ENCODE peak calls at places on chromosomes 6 and 20, in five cellular contexts. H is mammary epithelial cell, Z is osteoblast, D is IMR-90, B is mesendoderm. E is an unnamed sample.

GRCh38 chr20:57361517-57361916 is 10.5 kb downstream of the RAE1 start:
- DNase-seq in Z (peak; percentile 90), D (peak; percentile 87), B (peak; percentile 16), H (peak; percentile 81), E (no peak)

GRCh38 chr20:11919046-11919445 is 1.4 kb downstream of the BTBD3 start:
- DNase-seq in Z (no peak), D (peak; percentile 47), H (no peak), B (no peak), E (no peak)

GRCh38 chr6:81693212-81693611 is 59.3 kb downstream of the TENT5A start:
- DNase-seq in B (no peak), Z (no peak), H (no peak), D (no peak), E (no peak)

GRCh38 chr20:51335329-51335841 is 207.1 kb downstream of the NFATC2 start:
- DNase-seq in H (peak; percentile 82), Z (peak; percentile 92), D (peak; percentile 100), B (peak; percentile 96), E (peak; percentile 51)

GRCh38 chr20:20443509-20443908 is 75.6 kb downstream of the INSM1 start:
- DNase-seq in H (no peak), Z (no peak), D (no peak), B (no peak), E (no peak)

GRCh38 chr6:132937466-132937906 is 123.1 kb downstream of the RPS12 start:
- DNase-seq in H (peak; percentile 39), D (peak; percentile 44), Z (peak; percentile 42), B (peak; percentile 74), E (peak; percentile 81)

GRCh38 chr20:46872315-46873211 is 22.1 kb upstream of the EYA2 start:
- DNase-seq in B (no peak), H (no peak), D (peak; percentile 72), Z (no peak), E (no peak)

GRCh38 chr20:23092861-23093543 is 6.9 kb upstream of the CD93 start:
- DNase-seq in D (no peak), B (no peak), Z (no peak), H (no peak), E (no peak)

GRCh38 chr6:78436335-78436734 is 431.0 kb upstream of the IRAK1BP1 start:
- DNase-seq in D (peak; percentile 33), B (no peak), Z (no peak), H (peak; percentile 23), E (no peak)

GRCh38 chr6:5088780-5089179 is 3.6 kb downstream of the PPP1R3G start:
- DNase-seq in Z (no peak), D (no peak), B (no peak), H (no peak), E (no peak)

GRCh38 chr6:111939902-111940301 is 66.7 kb upstream of the FYN start:
- DNase-seq in Z (no peak), B (no peak), H (no peak), D (no peak), E (no peak)

GRCh38 chr6:108117427-108118358 is 43.2 kb upstream of the OSTM1 start:
- DNase-seq in B (peak; percentile 72), Z (peak; percentile 90), H (peak; percentile 25), D (peak; percentile 21), E (peak; percentile 61)

GRCh38 chr6:133559926-133560325 is 318.8 kb downstream of the EYA4 start:
- DNase-seq in B (no peak), Z (no peak), D (no peak), H (no peak), E (no peak)

GRCh38 chr6:1251198-1252155 is 60.4 kb upstream of the FOXQ1 start:
- DNase-seq in Z (no peak), H (no peak), D (no peak), B (no peak), E (no peak)

GRCh38 chr6:104984831-104985230 is 27.9 kb downstream of the LIN28B start:
- DNase-seq in D (no peak), H (no peak), Z (no peak), B (no peak), E (no peak)

GRCh38 chr6:2507016-2507415 is 243.7 kb downstream of the MYLK4 start:
- DNase-seq in B (no peak), D (no peak), Z (no peak), H (peak; percentile 67), E (no peak)

DNA sequence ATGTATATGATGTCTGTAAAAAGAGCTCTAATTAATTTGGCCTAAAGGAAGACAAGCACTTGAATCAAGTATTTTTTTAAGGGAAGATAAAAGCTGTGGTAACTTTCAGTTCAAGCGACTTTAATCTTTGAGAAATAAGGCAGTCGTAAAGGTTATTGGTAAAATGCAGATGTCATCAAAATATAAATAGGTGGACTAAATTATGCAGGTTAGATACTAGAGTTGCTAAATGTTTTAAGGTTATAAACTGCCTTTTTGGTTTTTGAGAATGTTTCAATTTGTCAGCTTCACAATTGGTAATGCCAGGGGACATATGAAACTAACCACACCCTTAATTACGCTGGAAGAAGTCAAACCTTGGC is 159.5 kb upstream of the OLIG3 start:
- DNase-seq in Z (no peak), H (no peak), B (no peak), D (no peak), E (no peak)
- H3K4me2 ChIP-seq in Z (no peak overlapping the region), H (no peak overlapping the region), B (no peak overlapping the region), D (no peak overlapping the region), E (no peak overlapping the region)

DNA sequence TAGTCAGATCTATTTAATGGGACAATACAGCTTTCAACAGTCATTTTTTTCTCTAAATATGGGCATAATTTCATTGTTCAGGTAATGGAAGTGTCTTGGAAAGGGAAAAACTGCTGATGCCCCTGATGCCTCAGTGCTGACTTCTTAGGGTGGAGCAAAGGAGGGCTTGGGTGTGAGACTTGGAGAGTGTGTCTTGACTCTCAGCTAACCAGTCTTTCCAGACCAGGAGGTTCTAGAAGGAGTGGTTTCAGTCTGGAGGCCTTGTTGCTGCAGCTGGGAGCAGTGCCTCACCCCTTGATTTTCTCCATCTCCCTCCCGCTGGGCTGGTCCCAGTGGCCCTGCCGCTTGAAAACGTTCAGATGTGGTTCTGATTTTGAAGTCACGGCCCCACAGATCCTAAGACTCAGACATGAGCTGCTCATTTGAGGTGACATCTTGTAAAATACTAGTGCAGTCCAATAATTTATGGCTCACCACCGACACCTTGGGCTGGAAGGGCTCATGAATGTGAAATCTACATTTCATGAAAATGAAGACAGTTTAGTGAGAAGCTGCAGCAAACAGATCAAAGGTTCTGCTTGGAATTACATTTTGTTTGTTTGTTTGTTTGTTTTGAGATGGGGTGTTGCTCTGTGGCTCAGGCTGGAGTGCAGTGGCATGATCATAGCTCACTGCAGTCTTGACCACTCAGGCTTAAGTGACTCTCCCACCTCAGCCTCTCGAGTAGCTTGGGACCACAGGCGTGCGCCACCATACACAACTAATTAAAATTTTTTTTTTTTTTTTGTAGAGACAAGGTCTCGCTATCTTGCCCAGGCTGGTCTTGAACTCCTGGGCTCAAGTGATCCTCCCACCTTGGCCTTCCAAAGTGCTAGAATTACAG is 5.6 kb downstream of the DSP start:
- DNase-seq in D (no peak), H (peak; percentile 67), Z (no peak), B (peak; percentile 5), E (no peak)
- H3K4me2 ChIP-seq in D (no peak overlapping the region), H (peak overlapping the region; percentile 94), Z (no peak overlapping the region), B (no peak overlapping the region), E (no peak overlapping the region)

DNA sequence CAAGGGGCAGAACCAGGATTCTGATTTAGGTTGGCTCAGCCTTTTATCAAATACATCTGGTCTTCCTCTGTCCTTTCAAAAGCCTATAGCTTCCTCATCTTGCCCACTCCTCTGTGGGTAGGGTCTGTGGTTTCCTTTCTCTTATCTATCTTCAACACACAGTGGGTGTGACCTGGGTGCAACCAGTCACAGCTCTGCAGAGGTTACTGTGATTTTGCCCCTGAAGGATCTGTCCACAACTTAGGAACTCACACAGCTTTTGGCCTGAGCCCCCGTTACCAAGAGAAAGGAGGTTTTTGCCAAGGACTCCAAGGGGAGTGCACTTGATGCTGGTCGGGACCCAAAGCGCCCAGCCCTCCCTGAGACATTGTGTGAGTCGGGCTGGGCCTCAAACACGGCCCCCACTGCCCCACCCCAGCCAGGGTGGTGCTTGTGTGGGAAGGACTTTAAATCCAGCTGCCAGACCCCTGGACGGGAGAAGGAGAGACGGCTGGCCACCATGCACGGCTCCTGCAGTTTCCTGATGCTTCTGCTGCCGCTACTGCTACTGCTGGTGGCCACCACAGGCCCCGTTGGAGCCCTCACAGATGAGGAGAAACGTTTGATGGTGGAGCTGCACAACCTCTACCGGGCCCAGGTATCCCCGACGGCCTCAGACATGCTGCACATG is at the start of gene PI16:
- DNase-seq in B (no peak), Z (peak; percentile 78), H (no peak), D (no peak), E (no peak)
- H3K4me2 ChIP-seq in B (no peak within 1 kb of the TSS), Z (no peak within 1 kb of the TSS), H (no peak within 1 kb of the TSS), D (no peak within 1 kb of the TSS), E (no peak within 1 kb of the TSS)

GRCh38 chr6:25691885-25692284 is 39.9 kb downstream of the SCGN start:
- DNase-seq in H (no peak), Z (no peak), B (no peak), D (no peak), E (no peak)

GRCh38 chr6:25697537-25698340 is 45.7 kb downstream of the SCGN start:
- DNase-seq in H (peak; percentile 41), D (no peak), Z (no peak), B (no peak), E (no peak)

GRCh38 chr6:25695671-25696070 is 43.7 kb downstream of the SCGN start:
- DNase-seq in D (no peak), H (no peak), Z (no peak), B (no peak), E (no peak)

GRCh38 chr6:25692472-25692871 is 40.5 kb downstream of the SCGN start:
- DNase-seq in B (peak; percentile 8), H (no peak), Z (no peak), D (no peak), E (no peak)

DNA sequence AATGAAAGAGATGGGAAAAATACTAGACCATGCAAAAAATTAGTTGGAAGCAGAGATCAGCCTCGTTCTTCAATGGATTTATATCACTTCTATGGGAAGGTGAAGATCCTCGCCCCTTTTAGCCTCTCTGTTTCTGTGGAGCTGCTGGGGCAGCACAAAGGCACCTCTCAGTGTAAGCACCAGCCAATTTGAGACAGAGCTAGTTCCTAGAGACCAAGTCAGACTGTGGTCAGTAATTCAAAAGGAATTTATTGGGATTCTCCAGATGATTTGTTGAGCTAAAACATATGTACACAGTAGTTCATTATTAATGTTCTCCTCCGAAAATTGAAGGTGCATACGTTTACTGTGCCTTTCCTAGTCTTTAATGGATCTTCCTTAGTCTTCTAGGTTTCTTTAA is 42.4 kb downstream of the SCGN start:
- DNase-seq in H (peak; percentile 8), Z (no peak), B (no peak), D (no peak), E (no peak)
- H3K4me2 ChIP-seq in H (no peak overlapping the region), Z (no peak overlapping the region), B (no peak overlapping the region), D (no peak overlapping the region), E (no peak overlapping the region)

DNA sequence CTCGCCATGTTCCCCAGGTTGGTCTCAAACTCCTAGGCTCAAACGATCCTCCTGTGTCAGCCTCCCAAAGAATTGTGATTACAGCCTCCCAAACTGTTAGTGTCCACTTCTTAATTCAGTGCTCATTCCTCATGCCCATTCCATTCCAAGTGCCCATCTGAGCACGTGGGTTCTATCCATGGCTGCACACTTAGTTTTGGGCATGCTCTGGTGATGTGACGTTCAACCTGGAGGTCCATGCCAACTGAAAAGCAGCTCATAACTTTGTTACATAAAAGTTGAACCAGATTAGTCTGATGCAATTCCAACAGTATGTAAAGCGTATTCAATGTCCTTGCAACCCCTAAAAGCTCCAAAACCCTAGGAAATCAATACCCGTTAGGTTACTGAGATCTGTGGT is 11.5 kb downstream of the SNX9 start:
- DNase-seq in Z (no peak), H (no peak), D (no peak), B (no peak), E (no peak)
- H3K4me2 ChIP-seq in Z (no peak overlapping the region), H (no peak overlapping the region), D (no peak overlapping the region), B (no peak overlapping the region), E (no peak overlapping the region)

E was measured in Karpas-422.